ENCODE peak calls at places on chromosomes 4 and X, in four cellular contexts. E is HepG2, J is K562, G is H1. T is an unnamed sample.
A peak's percentile ranks its signal among the peaks of the same experiment; 100 is the strongest.

GRCh38 chrX:72094894-72095293 is 36.8 kb downstream of the RTL5 start:
- DNase-seq in E (no peak), J (peak; percentile 44), G (no peak), T (no peak)

GRCh38 chr4:113882668-113883067 is 96.8 kb downstream of the ARSJ start:
- DNase-seq in E (no peak), J (no peak), G (no peak), T (no peak)

GRCh38 chr4:76388160-76388908 is 32.6 kb downstream of the CCDC158 start:
- DNase-seq in E (peak; percentile 58), J (peak; percentile 4), G (no peak), T (no peak)

GRCh38 chr4:107197121-107197520 is 161.0 kb upstream of the DKK2 start:
- DNase-seq in E (no peak), J (no peak), G (no peak), T (no peak)

GRCh38 chrX:115588180-115588579 is 27.2 kb downstream of the PLS3 start:
- DNase-seq in E (no peak), J (no peak), G (no peak), T (no peak)

GRCh38 chr4:137755033-137755471 is 222.8 kb upstream of the PCDH18 start:
- DNase-seq in E (no peak), J (no peak), G (no peak), T (no peak)

GRCh38 chr4:3241905-3242304 is 7.1 kb upstream of the MSANTD1 start:
- DNase-seq in E (no peak), J (peak; percentile 81), G (no peak), T (no peak)

GRCh38 chrX:108224727-108225455 is 133.3 kb downstream of the ATG4A start:
- DNase-seq in E (peak; percentile 37), J (peak; percentile 43), G (no peak), T (peak; percentile 16)

GRCh38 chr4:84631573-84631972 is 48.6 kb downstream of the CDS1 start:
- DNase-seq in E (no peak), J (no peak), G (no peak), T (no peak)

GRCh38 chr4:133800966-133801365 is 400.6 kb downstream of the PABPC4L start:
- DNase-seq in E (no peak), J (no peak), G (no peak), T (no peak)

GRCh38 chrX:153880440-153880815 is 5.5 kb downstream of the L1CAM start:
- DNase-seq in E (no peak), J (no peak), G (no peak), T (no peak)

GRCh38 chr4:182604953-182605352 is 312.2 kb downstream of the DCTD start:
- DNase-seq in E (no peak), J (no peak), G (no peak), T (no peak)

GRCh38 chr4:105150511-105150910 is 3.8 kb downstream of the TET2 start:
- DNase-seq in E (no peak), J (no peak), G (no peak), T (no peak)
- H3K79me2 ChIP-seq in E (peaks cover 37% of the 10 kb centered on the region), J (peaks cover 52% of the 10 kb centered on the region), G (no peaks in the 10 kb centered on the region), T (peaks cover 98% of the 10 kb centered on the region)

GRCh38 chr4:8268901-8269534 is 536 bp upstream of the HTRA3 start:
- DNase-seq in E (no peak), J (no peak), G (no peak), T (no peak)

GRCh38 chr4:8270418-8270771 is 841 bp downstream of the HTRA3 start:
- DNase-seq in E (no peak), J (no peak), G (no peak), T (no peak)

GRCh38 chr4:8270912-8271815 is 1.6 kb downstream of the HTRA3 start:
- DNase-seq in E (no peak), J (no peak), G (no peak), T (no peak)

GRCh38 chr4:8268211-8268610 is 1.3 kb upstream of the HTRA3 start:
- DNase-seq in E (no peak), J (no peak), G (no peak), T (no peak)

DNA sequence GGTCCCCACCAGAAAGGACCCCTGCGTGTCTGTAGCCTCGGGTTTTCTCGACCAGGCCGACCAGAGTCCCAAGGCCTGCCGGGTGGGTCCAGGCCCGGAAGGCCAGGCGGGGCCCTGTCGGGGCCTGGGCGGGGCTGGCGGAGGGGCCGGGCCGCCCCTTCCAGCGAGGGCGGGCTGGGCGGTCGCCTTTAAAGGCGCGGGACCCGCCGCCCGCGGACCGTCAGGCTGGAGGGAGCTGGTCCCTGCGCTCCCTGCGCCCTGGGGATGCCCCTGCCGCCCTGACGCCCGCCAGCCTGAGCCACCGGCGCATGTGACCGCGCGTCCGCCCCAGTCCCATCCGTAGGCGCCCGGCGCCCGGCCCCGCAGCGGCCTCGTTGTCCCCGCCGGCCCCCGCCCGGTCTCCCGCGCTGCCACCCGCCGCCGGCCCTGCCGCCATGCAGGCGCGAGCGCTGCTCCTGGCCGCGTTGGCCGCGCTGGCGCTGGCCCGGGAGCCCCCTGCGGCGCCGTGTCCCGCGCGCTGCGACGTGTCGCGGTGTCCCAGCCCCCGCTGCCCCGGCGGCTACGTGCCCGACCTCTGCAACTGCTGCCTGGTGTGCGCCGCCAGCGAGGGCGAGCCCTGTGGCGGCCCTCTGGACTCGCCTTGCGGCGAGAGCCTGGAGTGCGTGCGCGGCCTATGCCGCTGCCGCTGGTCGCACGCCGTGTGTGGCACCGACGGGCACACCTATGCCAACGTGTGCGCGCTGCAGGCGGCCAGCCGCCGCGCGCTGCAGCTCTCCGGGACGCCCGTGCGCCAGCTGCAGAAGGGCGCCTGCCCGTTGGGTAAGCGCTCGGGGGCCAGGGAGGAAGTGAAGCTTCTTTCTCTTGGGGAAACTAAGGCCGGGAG is at the start of gene HTRA3:
- DNase-seq in E (no peak), J (no peak), G (no peak), T (no peak)
- TF ChIP-seq POLR2A in E (no peak), J (no peak), G (peak; percentile 58), T (no peak)

DNA sequence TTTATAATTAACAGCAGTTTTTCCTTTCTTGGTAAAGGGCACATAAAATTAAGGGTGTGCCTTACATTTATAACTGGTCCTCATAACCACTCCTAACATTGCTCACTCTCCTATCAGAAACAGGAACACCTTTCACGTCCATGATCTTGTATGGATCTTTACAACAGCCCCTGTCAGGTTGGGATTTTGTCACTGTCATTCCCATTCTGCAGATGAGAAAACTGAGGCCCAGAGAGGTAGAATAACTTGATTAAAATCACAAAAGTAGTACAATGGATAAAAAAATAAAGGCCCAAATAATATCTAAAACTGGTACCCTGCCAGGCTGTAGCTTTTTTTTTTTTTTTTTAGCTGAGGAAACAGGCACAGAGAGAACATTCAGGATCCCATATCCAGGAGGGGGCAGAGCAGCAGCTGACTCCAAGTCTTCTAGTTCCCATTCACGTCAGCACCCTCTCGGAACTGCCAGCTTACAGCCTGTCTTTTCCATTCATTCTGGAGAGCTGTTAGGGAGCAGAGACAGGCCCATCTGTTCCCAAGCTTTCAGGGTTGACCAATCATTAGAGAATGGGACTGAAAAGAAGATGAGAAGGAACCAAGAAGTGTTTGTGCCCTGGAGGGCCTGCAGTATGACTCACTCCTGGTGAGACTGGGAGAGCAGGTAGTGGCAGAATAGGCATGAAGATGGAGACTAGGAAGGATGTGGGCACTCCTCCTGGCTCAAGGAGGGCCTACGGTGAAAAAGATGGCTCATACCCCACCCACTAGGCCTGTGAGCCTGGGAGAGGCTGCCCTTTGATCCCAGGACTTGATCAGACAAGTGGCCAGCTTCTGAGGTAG is 7.3 kb downstream of the SUV39H1 start:
- DNase-seq in E (no peak), J (no peak), G (no peak), T (no peak)
- TF ChIP-seq BRCA1 in E (no peak), J (no peak), G (no peak), T (no peak)

GRCh38 chr4:1298461-1298860 is 8.8 kb downstream of the MAEA start:
- DNase-seq in E (no peak), J (no peak), G (no peak), T (no peak)

GRCh38 chr4:1297456-1298325 is 8.0 kb downstream of the MAEA start:
- DNase-seq in E (no peak), J (no peak), G (no peak), T (no peak)

GRCh38 chr4:1302159-1302558 is 12.5 kb downstream of the MAEA start:
- DNase-seq in E (no peak), J (no peak), G (no peak), T (no peak)

GRCh38 chr4:1299301-1299860 is 9.7 kb downstream of the MAEA start:
- DNase-seq in E (no peak), J (no peak), G (no peak), T (no peak)

GRCh38 chr4:1300466-1301455 is 11.1 kb downstream of the MAEA start:
- DNase-seq in E (no peak), J (no peak), G (no peak), T (no peak)
- H3K79me2 ChIP-seq in E (peaks cover 74% of the 10 kb centered on the region), J (peaks cover 89% of the 10 kb centered on the region), G (peaks cover 7% of the 10 kb centered on the region), T (peaks cover 11% of the 10 kb centered on the region)

GRCh38 chr4:39977489-39978377 is at the start of gene PDS5A:
- DNase-seq in E (peak; percentile 81), J (peak; percentile 93), G (peak; percentile 75), T (peak; percentile 56)
- TF ChIP-seq POLR2A in E (peak; percentile 70), J (peak; percentile 68), G (peak; percentile 77), T (peak; percentile 79)

GRCh38 chrX:1496076-1496475 is 40.9 kb downstream of the P2RY8 start:
- DNase-seq in E (no peak), J (no peak), G (no peak), T (no peak)

GRCh38 chrX:1491851-1492349 is 39.2 kb upstream of the ASMTL start:
- DNase-seq in E (peak; percentile 65), J (peak; percentile 79), G (no peak), T (peak; percentile 87)

GRCh38 chrX:1493317-1493856 is 40.7 kb upstream of the ASMTL start:
- DNase-seq in E (no peak), J (no peak), G (no peak), T (no peak)

GRCh38 chrX:1492421-1493012 is 39.8 kb upstream of the ASMTL start:
- DNase-seq in E (no peak), J (no peak), G (no peak), T (no peak)

DNA sequence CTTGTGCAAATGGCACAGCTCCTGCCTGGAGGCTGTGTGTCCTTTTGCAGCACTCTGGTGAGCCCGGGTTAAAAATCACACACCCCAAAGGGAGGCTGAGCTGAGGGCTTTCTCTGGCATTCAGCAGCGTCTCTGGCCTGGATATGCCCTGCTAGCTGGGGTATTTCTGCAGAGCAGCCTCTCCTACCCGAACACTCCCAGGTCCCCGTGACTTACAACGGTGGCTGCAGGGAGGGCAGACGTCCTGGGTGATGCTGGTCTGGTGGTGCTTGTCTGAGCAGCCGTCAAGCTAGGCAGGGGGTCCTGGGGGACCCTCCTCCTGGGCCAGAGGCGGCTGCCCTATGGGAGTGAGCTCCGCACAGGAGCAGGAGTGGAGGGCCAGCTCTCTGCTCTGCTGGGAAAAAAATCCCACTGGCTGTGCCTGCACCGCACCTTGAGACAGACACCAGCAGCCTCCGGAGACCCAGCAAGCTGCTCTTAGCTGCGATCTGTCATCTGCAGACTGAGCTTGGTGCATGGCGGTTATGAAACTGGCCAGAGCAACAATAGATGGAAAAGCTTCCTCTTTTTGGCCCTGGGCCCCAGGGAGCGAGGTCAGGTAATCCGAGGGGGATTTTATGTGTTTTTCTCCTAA is 41.3 kb upstream of the ASMTL start:
- DNase-seq in E (no peak), J (no peak), G (no peak), T (no peak)
- TF ChIP-seq BRCA1 in E (no peak), J (no peak), G (no peak), T (no peak)

T was measured in GM12878.